ENCODE peak calls at places on chromosomes 16 and 17, in eight cellular contexts. V, Z, K, N, W, X, S and B are unnamed samples. For H3K36me3, the result is how much of the 10 kb centered on the place peaks cover.

GRCh38 chr17:65657251-65657828 is 95.9 kb upstream of the AXIN2 start:
- DNase-seq in N (no peak), S (no peak), W (no peak), Z (no peak), K (no peak), X (no peak), V (no peak), B (peak)

GRCh38 chr16:79598341-79599181 is 2.0 kb downstream of the MAF start:
- DNase-seq in V (peak), S (peak), N (peak), Z (peak), W (peak), X (peak), K (peak), B (peak)

GRCh38 chr16:89367538-89368059 is 122.8 kb downstream of the ANKRD11 start:
- DNase-seq in V (no peak), S (no peak), Z (no peak), N (no peak), K (no peak), W (no peak), X (peak), B (no peak)

GRCh38 chr17:77410470-77410869 is 269.7 kb downstream of the SEC14L1 start:
- DNase-seq in K (no peak), V (no peak), X (no peak), W (no peak), N (no peak), Z (no peak), S (no peak), B (no peak)

GRCh38 chr17:81403671-81404534 is 8.6 kb downstream of the BAHCC1 start:
- DNase-seq in X (peak), V (no peak), W (no peak), S (no peak), N (peak), Z (no peak), K (no peak), B (no peak)

GRCh38 chr16:83901101-83901500 is 2.2 kb downstream of the MLYCD start:
- DNase-seq in K (no peak), Z (no peak), S (no peak), N (no peak), W (no peak), X (peak), V (no peak), B (peak)

GRCh38 chr17:35286120-35286781 is 43.4 kb downstream of the SLFN5 start:
- DNase-seq in V (peak), S (no peak), N (no peak), Z (no peak), W (no peak), K (no peak), X (no peak), B (peak)

GRCh38 chr17:30997270-30997669 is 26.4 kb downstream of the RNF135 start:
- DNase-seq in Z (no peak), S (no peak), N (no peak), K (no peak), W (no peak), V (no peak), X (no peak), B (no peak)

GRCh38 chr17:72677714-72678390 is 414.6 kb downstream of the SLC39A11 start:
- DNase-seq in S (peak), X (peak), Z (no peak), V (no peak), K (no peak), W (no peak), N (no peak), B (no peak)

GRCh38 chr17:32267690-32268205 is 2.1 kb downstream of the RHBDL3 start:
- DNase-seq in W (no peak), S (no peak), K (peak), X (peak), N (no peak), Z (no peak), V (peak), B (peak)

GRCh38 chr17:10114931-10115535 is 83.4 kb downstream of the GAS7 start:
- DNase-seq in V (no peak), Z (no peak), S (peak), K (peak), W (peak), N (peak), X (peak), B (peak)

GRCh38 chr17:50634915-50635719 is 436 bp downstream of the ABCC3 start:
- DNase-seq in W (no peak), S (no peak), X (peak), Z (peak), K (peak), V (peak), N (no peak), B (no peak)

GRCh38 chr16:28163699-28164584 is 47.8 kb downstream of the XPO6 start:
- DNase-seq in N (no peak), K (no peak), S (no peak), Z (peak), V (no peak), X (no peak), W (no peak), B (peak)

GRCh38 chr16:56866955-56867830 is 2.2 kb downstream of the SLC12A3 start:
- DNase-seq in S (peak), V (peak), N (no peak), X (peak), Z (peak), W (no peak), K (peak), B (peak)

GRCh38 chr17:50151937-50152547 is 1.6 kb upstream of the PPP1R9B start:
- DNase-seq in X (peak), N (peak), S (peak), W (no peak), K (peak), V (peak), Z (peak), B (peak)

GRCh38 chr17:77888242-77889134 is 70.0 kb upstream of the TNRC6C start:
- DNase-seq in N (no peak), V (no peak), Z (no peak), S (no peak), W (no peak), K (no peak), X (peak), B (no peak)

GRCh38 chr16:56477096-56477878 is 25.9 kb downstream of the OGFOD1 start:
- DNase-seq in X (peak), W (peak), Z (no peak), S (peak), K (no peak), V (no peak), N (no peak), B (peak)

GRCh38 chr17:73623247-73623646 is 21.0 kb downstream of the SDK2 start:
- DNase-seq in S (no peak), V (no peak), K (no peak), W (no peak), N (no peak), X (peak), Z (no peak), B (no peak)

GRCh38 chr17:82613283-82614094 is 34.8 kb downstream of the WDR45B start:
- DNase-seq in S (no peak), N (no peak), V (peak), X (no peak), Z (peak), K (peak), W (no peak), B (peak)
- TF ChIP-seq CTCF in S (peak), N (no peak), V (peak), X (no peak), Z (no peak), K (no peak), W (no peak), B (peak)

DNA sequence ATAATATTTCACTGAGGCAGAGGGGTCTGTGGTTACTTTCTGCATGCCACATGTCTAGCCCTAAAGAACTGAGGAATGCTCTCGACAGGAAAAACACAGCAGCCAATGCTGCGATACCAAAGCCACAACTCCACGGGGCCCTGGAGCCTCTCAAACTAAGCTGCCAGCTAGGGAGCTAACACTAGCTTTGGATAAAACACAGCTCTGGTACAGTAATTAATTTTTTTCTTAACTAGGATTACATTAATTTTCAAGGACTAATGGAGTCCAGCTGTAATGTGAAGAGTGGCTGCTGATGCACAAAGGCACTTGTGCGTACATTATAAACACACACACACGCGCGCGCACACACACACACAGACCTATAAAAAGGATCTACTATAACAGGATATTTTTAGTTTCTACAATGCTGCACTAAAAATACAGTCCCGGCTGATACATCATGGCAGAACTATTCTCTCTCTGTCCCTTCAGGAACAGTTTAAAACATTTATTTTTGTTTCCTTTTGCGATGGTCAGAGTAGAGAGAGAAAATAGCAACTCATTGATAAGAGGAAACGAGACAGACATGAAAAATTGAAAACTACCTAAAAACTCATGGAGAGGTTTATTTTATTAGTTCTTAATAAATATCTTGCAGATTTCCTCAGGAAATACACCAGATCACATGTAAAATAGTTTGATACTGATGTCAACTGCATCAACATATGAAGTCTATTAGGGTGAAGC is 88.5 kb downstream of the SMG6 start:
- DNase-seq in W (peak), S (peak), V (no peak), X (peak), N (peak), K (no peak), Z (no peak), B (no peak)
- H3K4me3 ChIP-seq in W (peak), S (no peak), V (peak), X (peak), N (peak), K (no peak), Z (no peak), B (no peak)

GRCh38 chr17:82631544-82631943 is 16.7 kb downstream of the WDR45B start:
- DNase-seq in N (no peak), V (no peak), K (no peak), Z (no peak), S (no peak), W (no peak), X (no peak), B (no peak)

GRCh38 chr17:82627827-82628226 is 20.4 kb downstream of the WDR45B start:
- DNase-seq in W (no peak), Z (no peak), X (no peak), V (no peak), N (no peak), S (no peak), K (no peak), B (no peak)

GRCh38 chr17:82630212-82630611 is 18.0 kb downstream of the WDR45B start:
- DNase-seq in Z (no peak), W (no peak), V (no peak), N (no peak), S (no peak), X (no peak), K (peak), B (no peak)

GRCh38 chr17:82627405-82627804 is 20.8 kb downstream of the WDR45B start:
- DNase-seq in V (no peak), Z (no peak), S (no peak), X (no peak), W (no peak), K (peak), N (no peak), B (no peak)

DNA sequence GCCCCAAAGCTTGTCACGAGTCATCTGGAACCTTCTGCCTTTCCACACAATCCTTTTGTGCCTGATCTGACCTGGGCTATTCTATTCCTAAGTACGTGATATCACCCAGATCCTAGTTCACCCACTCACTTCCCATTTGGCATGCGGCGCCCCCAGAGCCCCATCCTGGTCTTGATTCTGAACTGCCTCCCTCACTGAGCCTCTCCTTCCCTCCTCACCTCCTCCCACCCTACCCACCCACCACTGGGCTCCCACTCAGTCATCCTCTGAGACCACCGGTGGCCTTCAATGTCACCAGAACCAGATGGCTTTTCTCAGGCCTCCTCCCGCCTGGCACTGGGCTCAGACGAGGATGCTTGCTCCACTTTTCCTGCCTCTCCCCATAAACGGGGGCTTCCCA is 18.5 kb downstream of the WDR45B start:
- DNase-seq in X (no peak), V (no peak), Z (no peak), W (no peak), N (no peak), K (no peak), S (no peak), B (no peak)
- H3K36me3 ChIP-seq in X (under half), V (under half), Z (under half), W (under half), N (half or more), K (half or more), S (under half), B (under half)

DNA sequence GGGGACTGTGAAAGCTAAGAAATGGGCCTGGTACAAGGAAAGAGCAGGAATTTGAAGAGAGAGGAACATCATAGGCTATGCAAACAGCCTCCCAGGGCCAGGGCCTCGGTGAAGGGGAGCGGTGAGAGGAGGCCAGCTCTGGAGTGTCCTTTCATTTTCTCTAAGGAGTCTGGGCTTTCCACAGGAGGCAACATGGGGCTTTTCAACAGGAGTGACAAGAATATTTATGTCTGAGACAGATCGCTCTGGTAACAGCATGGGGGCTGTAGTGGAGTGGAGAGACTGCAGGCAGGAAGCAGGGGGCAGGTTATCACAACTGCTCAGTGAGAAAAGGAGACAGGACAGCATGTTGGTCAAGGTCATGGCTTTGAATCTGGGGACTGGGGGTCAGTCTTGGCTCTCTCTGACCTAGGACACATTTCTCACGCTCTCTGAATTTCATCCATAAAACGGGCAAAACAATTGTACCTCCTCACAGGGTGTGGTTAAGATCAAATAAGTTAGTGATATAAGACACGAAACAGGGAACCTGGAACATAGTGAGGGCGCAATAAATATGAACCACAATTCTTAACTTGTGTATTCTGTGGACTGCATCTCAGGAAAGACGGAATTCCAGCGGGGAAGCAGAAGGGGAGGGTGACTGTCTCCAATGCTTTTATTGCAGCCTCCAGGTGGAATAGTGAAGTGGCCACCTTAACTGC is 49.9 kb downstream of the TOM1L2 start:
- DNase-seq in Z (no peak), W (no peak), V (peak), N (no peak), X (no peak), K (peak), S (peak), B (no peak)
- TF ChIP-seq CTCF in Z (no peak), W (no peak), V (no peak), N (no peak), X (no peak), K (no peak), S (peak), B (no peak)

DNA sequence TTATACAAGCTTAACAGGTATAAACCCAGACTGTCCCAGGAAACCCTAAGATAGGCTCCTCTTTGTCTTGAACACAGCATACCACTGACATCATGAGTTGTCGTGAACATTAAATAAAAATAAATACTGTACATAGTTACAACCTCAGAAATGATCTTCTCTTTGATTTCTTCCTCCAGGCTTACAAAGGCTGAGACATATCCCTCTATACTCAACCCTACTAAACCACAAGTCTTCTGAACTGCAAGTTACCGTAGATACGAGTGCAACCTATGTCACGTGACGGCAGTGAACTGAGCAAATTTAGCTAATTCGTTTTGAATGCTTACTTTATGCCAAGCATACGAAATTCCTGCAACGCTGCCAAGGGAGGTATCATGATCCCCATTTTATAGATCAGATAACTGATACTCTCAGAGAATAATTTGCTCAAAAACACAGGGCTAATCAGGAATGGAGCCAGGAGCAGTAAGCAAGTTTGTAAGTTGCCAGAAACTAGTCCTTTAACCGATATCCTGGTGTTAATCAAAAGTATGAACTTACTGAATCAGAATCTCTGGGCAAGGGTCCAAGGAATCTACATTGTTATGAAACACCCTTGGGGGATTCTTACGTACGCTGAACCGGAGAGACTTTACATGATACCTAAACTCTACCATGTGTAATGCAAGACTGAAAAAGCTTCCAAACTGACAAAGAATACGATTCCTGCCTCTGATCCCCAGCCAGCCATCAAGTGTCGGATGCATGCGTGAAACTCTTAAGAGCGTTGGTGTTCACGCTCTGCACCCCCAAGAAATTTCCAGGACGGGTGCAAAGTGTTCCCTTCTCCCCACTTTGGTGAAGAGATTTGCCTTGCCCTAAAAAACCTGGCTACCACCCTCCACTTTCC is 106.2 kb downstream of the XYLT1 start:
- DNase-seq in V (no peak), K (no peak), S (no peak), N (no peak), Z (no peak), X (peak), W (no peak), B (peak)
- H3K4me3 ChIP-seq in V (no peak), K (no peak), S (no peak), N (no peak), Z (no peak), X (no peak), W (peak), B (no peak)

DNA sequence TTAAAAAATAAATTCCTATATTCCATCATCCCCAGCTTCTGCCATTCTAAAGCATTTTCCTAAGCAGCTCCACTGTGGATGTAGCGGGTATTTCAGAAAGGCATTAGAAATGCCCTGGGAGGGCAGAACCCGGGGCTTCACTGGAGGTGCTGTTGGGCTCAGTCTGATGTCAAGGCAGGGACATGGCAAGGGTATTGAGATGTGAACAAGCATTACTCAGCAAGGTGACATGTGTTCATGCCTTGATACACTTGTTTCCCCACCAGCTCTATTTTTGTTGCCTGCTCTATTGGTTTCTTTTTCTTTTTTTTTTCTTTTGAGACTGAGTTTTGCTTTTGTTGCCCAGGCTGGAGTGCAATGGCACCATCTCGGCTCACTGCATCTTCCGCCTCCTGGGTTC is 35.7 kb downstream of the ABCC1 start:
- DNase-seq in S (no peak), N (no peak), K (no peak), Z (no peak), V (no peak), X (no peak), W (no peak), B (no peak)
- H3K36me3 ChIP-seq in S (under half), N (under half), K (under half), Z (under half), V (under half), X (under half), W (under half), B (under half)

GRCh38 chr17:69064476-69064875 is 3.7 kb upstream of the ABCA9 start:
- DNase-seq in Z (no peak), V (no peak), K (no peak), X (peak), S (no peak), W (no peak), N (no peak), B (no peak)

GRCh38 chr17:69065113-69065512 is 4.4 kb upstream of the ABCA9 start:
- DNase-seq in K (no peak), V (no peak), S (no peak), X (no peak), N (no peak), W (no peak), Z (no peak), B (no peak)

GRCh38 chr17:69069289-69069688 is 8.6 kb upstream of the ABCA9 start:
- DNase-seq in S (no peak), Z (no peak), N (no peak), V (peak), K (no peak), W (no peak), X (no peak), B (no peak)

GRCh38 chr17:69066482-69066881 is 5.8 kb upstream of the ABCA9 start:
- DNase-seq in Z (no peak), X (no peak), W (no peak), N (no peak), V (no peak), K (no peak), S (no peak), B (no peak)

DNA sequence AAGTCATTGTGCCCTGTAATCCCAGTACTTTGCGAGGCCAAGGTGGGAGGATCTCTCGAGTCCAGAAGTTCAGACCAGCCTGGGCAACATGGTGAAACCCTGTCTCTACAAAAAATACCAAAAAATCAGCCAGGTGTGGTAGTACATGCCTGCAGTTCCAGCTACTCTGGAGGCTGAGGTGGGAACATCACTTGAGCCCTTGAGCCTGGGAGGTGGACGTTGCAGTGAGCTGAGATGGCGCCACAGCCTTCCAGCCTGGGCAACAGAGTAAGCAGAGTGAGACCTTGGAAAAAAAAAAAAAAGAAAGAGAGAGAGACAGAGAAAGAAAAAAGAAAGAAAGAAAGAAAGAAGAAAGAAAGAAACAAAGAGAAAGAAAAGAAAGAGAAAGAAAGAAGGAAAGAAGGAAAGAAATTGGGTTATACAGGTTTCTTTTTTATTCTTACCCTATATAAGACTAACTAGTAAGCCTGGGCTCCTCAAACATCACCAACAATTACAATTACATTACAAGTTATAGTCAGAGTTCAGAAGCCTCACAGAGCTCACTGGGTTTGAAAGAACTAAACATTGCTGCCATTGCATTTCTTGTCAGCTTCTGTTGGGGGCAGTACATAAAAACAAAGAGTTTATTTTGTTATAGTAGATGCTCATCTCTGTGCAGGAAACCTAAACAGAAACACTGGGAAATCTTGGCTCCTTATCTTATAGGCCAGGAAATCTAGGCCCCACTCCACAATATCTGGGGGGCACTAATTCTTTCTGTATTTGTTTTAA is 6.7 kb upstream of the ABCA9 start:
- DNase-seq in X (no peak), S (no peak), W (no peak), Z (no peak), K (peak), V (peak), N (no peak), B (no peak)
- TF ChIP-seq CTCF in X (no peak), S (peak), W (no peak), Z (no peak), K (peak), V (no peak), N (no peak), B (no peak)

GRCh38 chr17:63439682-63440081 is 6.4 kb downstream of the CYB561 start:
- DNase-seq in N (no peak), V (no peak), X (peak), W (no peak), K (no peak), S (no peak), Z (no peak), B (no peak)
- H3K4me3 ChIP-seq in N (peak), V (no peak), X (peak), W (peak), K (no peak), S (no peak), Z (no peak), B (no peak)